ENCODE peak calls at places on chromosomes 3 and 15, in seven cellular contexts. One of them, this sample, is unnamed.

GRCh38 chr3:136255672-136256406 is 5.7 kb downstream of the PCCB start:
- DNase-seq in stimulated activated naive CD8-positive, alpha-beta T cell treated with anti-CD3 and anti-CD28 coated beads, Interleukin-15, amount 100 ng/mL, for 72 hours: no peak
- DNase-seq in GM04503: no peak
- DNase-seq in effector memory CD8-positive, alpha-beta T cell: no peak
- DNase-seq in activated CD4-positive, alpha-beta T cell treated with anti-CD3 and anti-CD28 coated beads, Interleukin-2, amount 10 ng/mL, durations not matched to agents 7 days and 5 days: no peak
- DNase-seq in frontal cortex: peak; percentile 29
- DNase-seq in mucosa of gallbladder: no peak
- DNase-seq in this sample: no peak

GRCh38 chr15:75729304-75730069 is 16.8 kb upstream of the CSPG4 start:
- DNase-seq in effector memory CD8-positive, alpha-beta T cell: no peak
- DNase-seq in activated CD4-positive, alpha-beta T cell treated with anti-CD3 and anti-CD28 coated beads, Interleukin-2, amount 10 ng/mL, durations not matched to agents 7 days and 5 days: no peak
- DNase-seq in mucosa of gallbladder: no peak
- DNase-seq in frontal cortex: no peak
- DNase-seq in GM04503: no peak
- DNase-seq in stimulated activated naive CD8-positive, alpha-beta T cell treated with anti-CD3 and anti-CD28 coated beads, Interleukin-15, amount 100 ng/mL, for 72 hours: no peak
- DNase-seq in this sample: no peak

GRCh38 chr3:169007145-169007544 is 656.4 kb downstream of the MECOM start:
- DNase-seq in GM04503: no peak
- DNase-seq in effector memory CD8-positive, alpha-beta T cell: no peak
- DNase-seq in frontal cortex: no peak
- DNase-seq in activated CD4-positive, alpha-beta T cell treated with anti-CD3 and anti-CD28 coated beads, Interleukin-2, amount 10 ng/mL, durations not matched to agents 7 days and 5 days: no peak
- DNase-seq in stimulated activated naive CD8-positive, alpha-beta T cell treated with anti-CD3 and anti-CD28 coated beads, Interleukin-15, amount 100 ng/mL, for 72 hours: no peak
- DNase-seq in mucosa of gallbladder: no peak
- DNase-seq in this sample: no peak

GRCh38 chr3:183211390-183211789 is 41.7 kb upstream of the B3GNT5 start:
- DNase-seq in effector memory CD8-positive, alpha-beta T cell: no peak
- DNase-seq in mucosa of gallbladder: peak; percentile 70
- DNase-seq in GM04503: no peak
- DNase-seq in stimulated activated naive CD8-positive, alpha-beta T cell treated with anti-CD3 and anti-CD28 coated beads, Interleukin-15, amount 100 ng/mL, for 72 hours: no peak
- DNase-seq in activated CD4-positive, alpha-beta T cell treated with anti-CD3 and anti-CD28 coated beads, Interleukin-2, amount 10 ng/mL, durations not matched to agents 7 days and 5 days: no peak
- DNase-seq in frontal cortex: no peak
- DNase-seq in this sample: no peak

GRCh38 chr3:71702131-71703024 is 22.8 kb downstream of the EIF4E3 start:
- DNase-seq in effector memory CD8-positive, alpha-beta T cell: no peak
- DNase-seq in stimulated activated naive CD8-positive, alpha-beta T cell treated with anti-CD3 and anti-CD28 coated beads, Interleukin-15, amount 100 ng/mL, for 72 hours: peak; percentile 24
- DNase-seq in frontal cortex: no peak
- DNase-seq in mucosa of gallbladder: no peak
- DNase-seq in GM04503: no peak
- DNase-seq in activated CD4-positive, alpha-beta T cell treated with anti-CD3 and anti-CD28 coated beads, Interleukin-2, amount 10 ng/mL, durations not matched to agents 7 days and 5 days: peak; percentile 60
- DNase-seq in this sample: no peak

GRCh38 chr3:171274222-171274621 is 186.0 kb downstream of the TNIK start:
- DNase-seq in effector memory CD8-positive, alpha-beta T cell: no peak
- DNase-seq in GM04503: no peak
- DNase-seq in activated CD4-positive, alpha-beta T cell treated with anti-CD3 and anti-CD28 coated beads, Interleukin-2, amount 10 ng/mL, durations not matched to agents 7 days and 5 days: no peak
- DNase-seq in stimulated activated naive CD8-positive, alpha-beta T cell treated with anti-CD3 and anti-CD28 coated beads, Interleukin-15, amount 100 ng/mL, for 72 hours: no peak
- DNase-seq in mucosa of gallbladder: no peak
- DNase-seq in frontal cortex: no peak
- DNase-seq in this sample: no peak

GRCh38 chr15:44694416-44694815 is 16.7 kb downstream of the PATL2 start:
- DNase-seq in frontal cortex: no peak
- DNase-seq in mucosa of gallbladder: no peak
- DNase-seq in stimulated activated naive CD8-positive, alpha-beta T cell treated with anti-CD3 and anti-CD28 coated beads, Interleukin-15, amount 100 ng/mL, for 72 hours: no peak
- DNase-seq in activated CD4-positive, alpha-beta T cell treated with anti-CD3 and anti-CD28 coated beads, Interleukin-2, amount 10 ng/mL, durations not matched to agents 7 days and 5 days: no peak
- DNase-seq in effector memory CD8-positive, alpha-beta T cell: no peak
- DNase-seq in GM04503: no peak
- DNase-seq in this sample: no peak

GRCh38 chr3:144629413-144629812 is 657.8 kb downstream of the DIPK2A start:
- DNase-seq in mucosa of gallbladder: no peak
- DNase-seq in stimulated activated naive CD8-positive, alpha-beta T cell treated with anti-CD3 and anti-CD28 coated beads, Interleukin-15, amount 100 ng/mL, for 72 hours: no peak
- DNase-seq in frontal cortex: no peak
- DNase-seq in effector memory CD8-positive, alpha-beta T cell: no peak
- DNase-seq in GM04503: no peak
- DNase-seq in activated CD4-positive, alpha-beta T cell treated with anti-CD3 and anti-CD28 coated beads, Interleukin-2, amount 10 ng/mL, durations not matched to agents 7 days and 5 days: no peak
- DNase-seq in this sample: no peak

GRCh38 chr15:39642011-39642640 is 61.2 kb downstream of the THBS1 start:
- DNase-seq in stimulated activated naive CD8-positive, alpha-beta T cell treated with anti-CD3 and anti-CD28 coated beads, Interleukin-15, amount 100 ng/mL, for 72 hours: no peak
- DNase-seq in effector memory CD8-positive, alpha-beta T cell: no peak
- DNase-seq in mucosa of gallbladder: no peak
- DNase-seq in GM04503: no peak
- DNase-seq in frontal cortex: no peak
- DNase-seq in activated CD4-positive, alpha-beta T cell treated with anti-CD3 and anti-CD28 coated beads, Interleukin-2, amount 10 ng/mL, durations not matched to agents 7 days and 5 days: no peak
- DNase-seq in this sample: peak; percentile 66

GRCh38 chr3:170836491-170836890 is 33.5 kb downstream of the RPL22L1 start:
- DNase-seq in mucosa of gallbladder: no peak
- DNase-seq in stimulated activated naive CD8-positive, alpha-beta T cell treated with anti-CD3 and anti-CD28 coated beads, Interleukin-15, amount 100 ng/mL, for 72 hours: no peak
- DNase-seq in GM04503: no peak
- DNase-seq in effector memory CD8-positive, alpha-beta T cell: no peak
- DNase-seq in activated CD4-positive, alpha-beta T cell treated with anti-CD3 and anti-CD28 coated beads, Interleukin-2, amount 10 ng/mL, durations not matched to agents 7 days and 5 days: no peak
- DNase-seq in frontal cortex: no peak
- DNase-seq in this sample: no peak

GRCh38 chr15:77282333-77282732 is 137.6 kb downstream of the PEAK1 start:
- DNase-seq in activated CD4-positive, alpha-beta T cell treated with anti-CD3 and anti-CD28 coated beads, Interleukin-2, amount 10 ng/mL, durations not matched to agents 7 days and 5 days: no peak
- DNase-seq in effector memory CD8-positive, alpha-beta T cell: no peak
- DNase-seq in stimulated activated naive CD8-positive, alpha-beta T cell treated with anti-CD3 and anti-CD28 coated beads, Interleukin-15, amount 100 ng/mL, for 72 hours: no peak
- DNase-seq in mucosa of gallbladder: peak; percentile 28
- DNase-seq in frontal cortex: no peak
- DNase-seq in GM04503: peak; percentile 94
- DNase-seq in this sample: no peak

GRCh38 chr3:152973575-152973974 is 138.6 kb downstream of the P2RY1 start:
- DNase-seq in activated CD4-positive, alpha-beta T cell treated with anti-CD3 and anti-CD28 coated beads, Interleukin-2, amount 10 ng/mL, durations not matched to agents 7 days and 5 days: no peak
- DNase-seq in GM04503: no peak
- DNase-seq in frontal cortex: no peak
- DNase-seq in stimulated activated naive CD8-positive, alpha-beta T cell treated with anti-CD3 and anti-CD28 coated beads, Interleukin-15, amount 100 ng/mL, for 72 hours: no peak
- DNase-seq in effector memory CD8-positive, alpha-beta T cell: no peak
- DNase-seq in mucosa of gallbladder: no peak
- DNase-seq in this sample: no peak

GRCh38 chr15:59191855-59192237 is 14.8 kb upstream of the LDHAL6B start:
- DNase-seq in activated CD4-positive, alpha-beta T cell treated with anti-CD3 and anti-CD28 coated beads, Interleukin-2, amount 10 ng/mL, durations not matched to agents 7 days and 5 days: no peak
- DNase-seq in stimulated activated naive CD8-positive, alpha-beta T cell treated with anti-CD3 and anti-CD28 coated beads, Interleukin-15, amount 100 ng/mL, for 72 hours: no peak
- DNase-seq in frontal cortex: no peak
- DNase-seq in effector memory CD8-positive, alpha-beta T cell: no peak
- DNase-seq in GM04503: peak; percentile 90
- DNase-seq in mucosa of gallbladder: no peak
- DNase-seq in this sample: peak; percentile 97

GRCh38 chr15:97866994-97867393 is 93.5 kb upstream of the ARRDC4 start:
- DNase-seq in mucosa of gallbladder: no peak
- DNase-seq in GM04503: no peak
- DNase-seq in effector memory CD8-positive, alpha-beta T cell: no peak
- DNase-seq in stimulated activated naive CD8-positive, alpha-beta T cell treated with anti-CD3 and anti-CD28 coated beads, Interleukin-15, amount 100 ng/mL, for 72 hours: no peak
- DNase-seq in frontal cortex: no peak
- DNase-seq in activated CD4-positive, alpha-beta T cell treated with anti-CD3 and anti-CD28 coated beads, Interleukin-2, amount 10 ng/mL, durations not matched to agents 7 days and 5 days: no peak
- DNase-seq in this sample: no peak

GRCh38 chr3:66037986-66038369 is 740 bp downstream of the MAGI1 start:
- DNase-seq in mucosa of gallbladder: no peak
- DNase-seq in activated CD4-positive, alpha-beta T cell treated with anti-CD3 and anti-CD28 coated beads, Interleukin-2, amount 10 ng/mL, durations not matched to agents 7 days and 5 days: no peak
- DNase-seq in stimulated activated naive CD8-positive, alpha-beta T cell treated with anti-CD3 and anti-CD28 coated beads, Interleukin-15, amount 100 ng/mL, for 72 hours: peak; percentile 14
- DNase-seq in GM04503: no peak
- DNase-seq in frontal cortex: no peak
- DNase-seq in effector memory CD8-positive, alpha-beta T cell: no peak
- DNase-seq in this sample: no peak

GRCh38 chr3:190301591-190301990 is 20.7 kb downstream of the CLDN1 start:
- DNase-seq in activated CD4-positive, alpha-beta T cell treated with anti-CD3 and anti-CD28 coated beads, Interleukin-2, amount 10 ng/mL, durations not matched to agents 7 days and 5 days: no peak
- DNase-seq in frontal cortex: no peak
- DNase-seq in stimulated activated naive CD8-positive, alpha-beta T cell treated with anti-CD3 and anti-CD28 coated beads, Interleukin-15, amount 100 ng/mL, for 72 hours: no peak
- DNase-seq in effector memory CD8-positive, alpha-beta T cell: no peak
- DNase-seq in GM04503: no peak
- DNase-seq in mucosa of gallbladder: no peak
- DNase-seq in this sample: no peak

GRCh38 chr15:68537506-68537905 is 41.3 kb upstream of the CORO2B start:
- DNase-seq in GM04503: no peak
- DNase-seq in mucosa of gallbladder: no peak
- DNase-seq in stimulated activated naive CD8-positive, alpha-beta T cell treated with anti-CD3 and anti-CD28 coated beads, Interleukin-15, amount 100 ng/mL, for 72 hours: no peak
- DNase-seq in frontal cortex: no peak
- DNase-seq in effector memory CD8-positive, alpha-beta T cell: no peak
- DNase-seq in activated CD4-positive, alpha-beta T cell treated with anti-CD3 and anti-CD28 coated beads, Interleukin-2, amount 10 ng/mL, durations not matched to agents 7 days and 5 days: no peak
- DNase-seq in this sample: no peak

GRCh38 chr3:106510206-106510605 is 641.4 kb upstream of the CBLB start:
- DNase-seq in frontal cortex: no peak
- DNase-seq in GM04503: peak; percentile 70
- DNase-seq in activated CD4-positive, alpha-beta T cell treated with anti-CD3 and anti-CD28 coated beads, Interleukin-2, amount 10 ng/mL, durations not matched to agents 7 days and 5 days: no peak
- DNase-seq in effector memory CD8-positive, alpha-beta T cell: no peak
- DNase-seq in stimulated activated naive CD8-positive, alpha-beta T cell treated with anti-CD3 and anti-CD28 coated beads, Interleukin-15, amount 100 ng/mL, for 72 hours: no peak
- DNase-seq in mucosa of gallbladder: no peak
- DNase-seq in this sample: no peak

GRCh38 chr3:27428446-27428845 is 55.7 kb downstream of the SLC4A7 start:
- DNase-seq in frontal cortex: no peak
- DNase-seq in effector memory CD8-positive, alpha-beta T cell: no peak
- DNase-seq in GM04503: no peak
- DNase-seq in mucosa of gallbladder: no peak
- DNase-seq in stimulated activated naive CD8-positive, alpha-beta T cell treated with anti-CD3 and anti-CD28 coated beads, Interleukin-15, amount 100 ng/mL, for 72 hours: no peak
- DNase-seq in activated CD4-positive, alpha-beta T cell treated with anti-CD3 and anti-CD28 coated beads, Interleukin-2, amount 10 ng/mL, durations not matched to agents 7 days and 5 days: no peak
- DNase-seq in this sample: no peak

GRCh38 chr3:15794303-15794771 is 3.4 kb downstream of the ANKRD28 start:
- DNase-seq in activated CD4-positive, alpha-beta T cell treated with anti-CD3 and anti-CD28 coated beads, Interleukin-2, amount 10 ng/mL, durations not matched to agents 7 days and 5 days: no peak
- DNase-seq in frontal cortex: no peak
- DNase-seq in mucosa of gallbladder: no peak
- DNase-seq in GM04503: no peak
- DNase-seq in effector memory CD8-positive, alpha-beta T cell: no peak
- DNase-seq in stimulated activated naive CD8-positive, alpha-beta T cell treated with anti-CD3 and anti-CD28 coated beads, Interleukin-15, amount 100 ng/mL, for 72 hours: no peak
- DNase-seq in this sample: no peak

GRCh38 chr3:194756460-194757355 is 71.0 kb downstream of the FAM43A start:
- DNase-seq in mucosa of gallbladder: no peak
- DNase-seq in stimulated activated naive CD8-positive, alpha-beta T cell treated with anti-CD3 and anti-CD28 coated beads, Interleukin-15, amount 100 ng/mL, for 72 hours: no peak
- DNase-seq in GM04503: no peak
- DNase-seq in frontal cortex: peak; percentile 53
- DNase-seq in activated CD4-positive, alpha-beta T cell treated with anti-CD3 and anti-CD28 coated beads, Interleukin-2, amount 10 ng/mL, durations not matched to agents 7 days and 5 days: no peak
- DNase-seq in effector memory CD8-positive, alpha-beta T cell: no peak
- DNase-seq in this sample: no peak

GRCh38 chr3:38151667-38152265 is 13.3 kb downstream of the MYD88 start:
- DNase-seq in frontal cortex: no peak
- DNase-seq in effector memory CD8-positive, alpha-beta T cell: peak; percentile 12
- DNase-seq in activated CD4-positive, alpha-beta T cell treated with anti-CD3 and anti-CD28 coated beads, Interleukin-2, amount 10 ng/mL, durations not matched to agents 7 days and 5 days: peak; percentile 22
- DNase-seq in GM04503: no peak
- DNase-seq in mucosa of gallbladder: no peak
- DNase-seq in stimulated activated naive CD8-positive, alpha-beta T cell treated with anti-CD3 and anti-CD28 coated beads, Interleukin-15, amount 100 ng/mL, for 72 hours: no peak
- DNase-seq in this sample: peak; percentile 93

GRCh38 chr3:133547432-133548041 is 25.9 kb upstream of the CDV3 start:
- DNase-seq in GM04503: no peak
- DNase-seq in mucosa of gallbladder: no peak
- DNase-seq in frontal cortex: no peak
- DNase-seq in effector memory CD8-positive, alpha-beta T cell: no peak
- DNase-seq in activated CD4-positive, alpha-beta T cell treated with anti-CD3 and anti-CD28 coated beads, Interleukin-2, amount 10 ng/mL, durations not matched to agents 7 days and 5 days: no peak
- DNase-seq in stimulated activated naive CD8-positive, alpha-beta T cell treated with anti-CD3 and anti-CD28 coated beads, Interleukin-15, amount 100 ng/mL, for 72 hours: no peak
- DNase-seq in this sample: no peak

GRCh38 chr3:126556637-126557414 is 1.9 kb downstream of the C3orf22 start:
- DNase-seq in GM04503: no peak
- DNase-seq in stimulated activated naive CD8-positive, alpha-beta T cell treated with anti-CD3 and anti-CD28 coated beads, Interleukin-15, amount 100 ng/mL, for 72 hours: no peak
- DNase-seq in effector memory CD8-positive, alpha-beta T cell: no peak
- DNase-seq in frontal cortex: no peak
- DNase-seq in activated CD4-positive, alpha-beta T cell treated with anti-CD3 and anti-CD28 coated beads, Interleukin-2, amount 10 ng/mL, durations not matched to agents 7 days and 5 days: no peak
- DNase-seq in mucosa of gallbladder: peak; percentile 8
- DNase-seq in this sample: no peak

GRCh38 chr15:50251638-50252182 is 13.8 kb downstream of the HDC start:
- DNase-seq in effector memory CD8-positive, alpha-beta T cell: no peak
- DNase-seq in mucosa of gallbladder: no peak
- DNase-seq in stimulated activated naive CD8-positive, alpha-beta T cell treated with anti-CD3 and anti-CD28 coated beads, Interleukin-15, amount 100 ng/mL, for 72 hours: no peak
- DNase-seq in frontal cortex: no peak
- DNase-seq in activated CD4-positive, alpha-beta T cell treated with anti-CD3 and anti-CD28 coated beads, Interleukin-2, amount 10 ng/mL, durations not matched to agents 7 days and 5 days: no peak
- DNase-seq in GM04503: no peak
- DNase-seq in this sample: no peak

GRCh38 chr3:11661052-11661656 is 17.4 kb upstream of the VGLL4 start:
- DNase-seq in activated CD4-positive, alpha-beta T cell treated with anti-CD3 and anti-CD28 coated beads, Interleukin-2, amount 10 ng/mL, durations not matched to agents 7 days and 5 days: no peak
- DNase-seq in stimulated activated naive CD8-positive, alpha-beta T cell treated with anti-CD3 and anti-CD28 coated beads, Interleukin-15, amount 100 ng/mL, for 72 hours: no peak
- DNase-seq in frontal cortex: no peak
- DNase-seq in GM04503: no peak
- DNase-seq in effector memory CD8-positive, alpha-beta T cell: no peak
- DNase-seq in mucosa of gallbladder: no peak
- DNase-seq in this sample: no peak

This sample was measured in epithelial cell of prostate.